ENCODE peak calls at places on chromosomes 12 and 14, in ten cellular contexts. P is uterus; R is upper lobe of right lung; E is K562; Y is transverse colon; K is lung; M is CD8-positive, alpha-beta T cell; L is PC-3; I is bronchial epithelial cell; B is cardiac muscle cell. C is an unnamed sample.

GRCh38 chr14:100747021-100747586 is 20.4 kb downstream of the DLK1 start:
- DNase-seq in P (peak; percentile 23), R (peak; percentile 76), E (no peak), Y (no peak), K (peak; percentile 74), M (no peak), L (peak; percentile 95), I (peak; percentile 99), B (peak; percentile 88), C (peak; percentile 94)

GRCh38 chr14:56004807-56005579 is 113.2 kb upstream of the PELI2 start:
- DNase-seq in P (peak; percentile 27), R (no peak), E (peak; percentile 28), Y (peak; percentile 69), K (no peak), M (peak; percentile 12), L (no peak), I (peak; percentile 70), B (peak; percentile 90), C (peak; percentile 35)

GRCh38 chr14:100791995-100792394 is 33.9 kb upstream of the MEG3 start:
- DNase-seq in P (no peak), R (no peak), E (no peak), Y (no peak), K (no peak), M (no peak), L (no peak), I (no peak), B (no peak), C (no peak)

GRCh38 chr12:74747305-74747704 is 209.7 kb downstream of the ATXN7L3B start:
- DNase-seq in P (no peak), R (no peak), E (no peak), Y (no peak), K (no peak), M (no peak), L (peak; percentile 44), I (peak; percentile 15), B (no peak), C (no peak)

GRCh38 chr12:87870493-87870892 is 158.7 kb downstream of the C12orf50 start:
- DNase-seq in P (no peak), R (no peak), E (no peak), Y (no peak), K (no peak), M (no peak), L (no peak), I (no peak), B (no peak), C (no peak)

GRCh38 chr12:108468149-108468968 is 46.7 kb upstream of the FICD start:
- DNase-seq in P (no peak), R (no peak), E (peak; percentile 61), Y (no peak), K (no peak), M (peak; percentile 7), L (peak; percentile 68), I (peak; percentile 17), B (peak; percentile 58), C (no peak)

GRCh38 chr14:97703006-97703760 is 906.0 kb downstream of the VRK1 start:
- DNase-seq in P (no peak), R (no peak), E (no peak), Y (no peak), K (no peak), M (no peak), L (peak; percentile 18), I (no peak), B (no peak), C (no peak)

GRCh38 chr12:19390208-19390607 is 49.1 kb upstream of the AEBP2 start:
- DNase-seq in P (no peak), R (no peak), E (no peak), Y (no peak), K (no peak), M (no peak), L (peak; percentile 26), I (peak; percentile 19), B (no peak), C (no peak)

GRCh38 chr12:94488449-94488848 is 28.8 kb upstream of the CEP83 start:
- DNase-seq in P (no peak), R (no peak), E (no peak), Y (no peak), K (no peak), M (no peak), L (no peak), I (no peak), B (no peak), C (no peak)

GRCh38 chr12:100165356-100165755 is 22.7 kb upstream of the BLTP3B start:
- DNase-seq in P (no peak), R (no peak), E (no peak), Y (no peak), K (no peak), M (no peak), L (no peak), I (no peak), B (no peak), C (no peak)

GRCh38 chr12:24553259-24553658 is 395.6 kb downstream of the BCAT1 start:
- DNase-seq in P (no peak), R (no peak), E (no peak), Y (no peak), K (no peak), M (no peak), L (no peak), I (no peak), B (no peak), C (no peak)

GRCh38 chr12:39364196-39364595 is 78.7 kb downstream of the KIF21A start:
- DNase-seq in P (no peak), R (no peak), E (no peak), Y (no peak), K (no peak), M (no peak), L (no peak), I (peak; percentile 51), B (no peak), C (no peak)

GRCh38 chr12:111942557-111942956 is 70.4 kb downstream of the TMEM116 start:
- DNase-seq in P (no peak), R (no peak), E (no peak), Y (peak; percentile 30), K (no peak), M (no peak), L (peak; percentile 94), I (peak; percentile 86), B (peak; percentile 70), C (peak; percentile 16)

GRCh38 chr12:57546438-57547365 is at the start of gene DCTN2:
- DNase-seq in P (peak; percentile 96), R (peak; percentile 96), E (peak; percentile 98), Y (peak; percentile 97), K (peak; percentile 97), M (peak; percentile 89), L (peak; percentile 96), I (peak; percentile 92), B (peak; percentile 98), C (peak; percentile 84)
- TF ChIP-seq CTCF in P (no peak), R (peak; percentile 8), E (peak; percentile 26), Y (no peak), K (no peak), M (no peak), L (no peak), I (peak; percentile 30), B (peak; percentile 23), C (peak; percentile 34)

GRCh38 chr12:6831450-6831995 is 3.3 kb downstream of the P3H3 start:
- DNase-seq in P (no peak), R (no peak), E (no peak), Y (no peak), K (no peak), M (no peak), L (no peak), I (no peak), B (no peak), C (no peak)

GRCh38 chr12:6830286-6830892 is 2.2 kb downstream of the P3H3 start:
- DNase-seq in P (no peak), R (no peak), E (no peak), Y (no peak), K (no peak), M (no peak), L (no peak), I (no peak), B (no peak), C (no peak)

GRCh38 chr12:6829532-6830220 is 1.5 kb downstream of the P3H3 start:
- DNase-seq in P (no peak), R (no peak), E (peak; percentile 31), Y (no peak), K (no peak), M (no peak), L (no peak), I (peak; percentile 30), B (no peak), C (no peak)

GRCh38 chr12:6832125-6832524 is 3.9 kb downstream of the P3H3 start:
- DNase-seq in P (no peak), R (no peak), E (no peak), Y (no peak), K (no peak), M (no peak), L (no peak), I (no peak), B (no peak), C (no peak)

DNA sequence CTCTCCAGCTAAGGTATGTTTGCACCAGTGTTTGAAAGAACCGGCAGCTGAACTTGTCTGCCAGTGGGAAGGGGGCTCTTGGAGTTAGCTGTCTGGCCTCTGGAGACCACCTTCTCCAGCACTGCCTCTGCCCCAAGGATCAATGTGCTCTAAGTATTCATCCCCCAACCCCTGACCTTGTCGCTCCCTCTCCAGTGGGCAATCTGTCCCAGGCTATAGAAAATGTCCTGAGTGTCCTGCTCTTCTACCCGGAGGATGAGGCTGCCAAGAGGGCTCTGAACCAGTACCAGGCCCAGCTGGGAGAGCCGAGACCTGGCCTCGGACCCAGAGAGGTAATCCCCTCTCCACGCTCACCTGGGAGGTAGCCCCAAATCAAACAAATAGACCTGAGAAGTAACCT is 2.8 kb downstream of the P3H3 start:
- DNase-seq in P (no peak), R (no peak), E (no peak), Y (no peak), K (no peak), M (no peak), L (no peak), I (no peak), B (no peak), C (no peak)
- H3K27me3 ChIP-seq in P (no peaks in the 10 kb centered on the region), R (no peaks in the 10 kb centered on the region), E (no peaks in the 10 kb centered on the region), Y (peaks cover 33% of the 10 kb centered on the region), K (no peaks in the 10 kb centered on the region), M (peaks cover 3% of the 10 kb centered on the region), L (no peaks in the 10 kb centered on the region), I (no peaks in the 10 kb centered on the region), B (no peaks in the 10 kb centered on the region), C (no peaks in the 10 kb centered on the region)

GRCh38 chr12:104792570-104792969 is 165.5 kb downstream of the SLC41A2 start:
- DNase-seq in P (peak; percentile 57), R (no peak), E (peak; percentile 40), Y (no peak), K (no peak), M (no peak), L (peak; percentile 94), I (peak; percentile 74), B (peak; percentile 87), C (peak; percentile 77)
- H3K4me3 ChIP-seq in P (no peak overlapping the region), R (no peak overlapping the region), E (no peak overlapping the region), Y (no peak overlapping the region), K (no peak overlapping the region), M (no peak overlapping the region), L (no peak overlapping the region), I (no peak overlapping the region), B (no peak overlapping the region), C (no peak overlapping the region)

GRCh38 chr14:94821705-94822104 is 51.8 kb upstream of the GSC start:
- DNase-seq in P (no peak), R (no peak), E (no peak), Y (no peak), K (no peak), M (no peak), L (no peak), I (no peak), B (no peak), C (no peak)

GRCh38 chr14:94819531-94819930 is 49.6 kb upstream of the GSC start:
- DNase-seq in P (no peak), R (no peak), E (no peak), Y (no peak), K (no peak), M (no peak), L (no peak), I (no peak), B (no peak), C (no peak)

GRCh38 chr14:94816113-94816512 is 46.2 kb upstream of the GSC start:
- DNase-seq in P (no peak), R (no peak), E (no peak), Y (no peak), K (no peak), M (no peak), L (no peak), I (no peak), B (no peak), C (no peak)
- TF ChIP-seq CTCF in P (no peak), R (no peak), E (no peak), Y (no peak), K (no peak), M (no peak), L (no peak), I (no peak), B (no peak), C (no peak)

C was measured in BJ.